ENCODE peak calls at places on chromosome 16, in eight cellular contexts. C is mucosa of descending colon, T is heart left ventricle, Y is psoas muscle, R is left ventricle myocardium inferior, H is stomach, B is lower lobe of right lung, W is heart right ventricle. V is an unnamed sample. For H3K4me1, the result is how much of the 10 kb centered on the place peaks cover.

GRCh38 chr16:50407351-50407750 is 38.6 kb upstream of the BRD7 start:
- DNase-seq in C (no peak), T (no peak), Y (no peak), R (no peak), H (no peak), B (no peak), W (no peak), V (no peak)

GRCh38 chr16:15857779-15858560 is 1.1 kb upstream of the MYH11 start:
- DNase-seq in C (peak), T (peak), Y (peak), R (peak), H (peak), B (no peak), W (peak), V (peak)

GRCh38 chr16:21283521-21284289 is 5.6 kb upstream of the CRYM start:
- DNase-seq in C (peak), T (peak), Y (peak), R (peak), H (peak), B (peak), W (peak), V (peak)

GRCh38 chr16:55572439-55572838 is 6.0 kb downstream of the CAPNS2 start:
- DNase-seq in C (no peak), T (no peak), Y (no peak), R (no peak), H (no peak), B (no peak), W (no peak), V (no peak)

GRCh38 chr16:28182183-28182582 is 29.6 kb downstream of the XPO6 start:
- DNase-seq in C (no peak), T (no peak), Y (no peak), R (no peak), H (no peak), B (no peak), W (no peak), V (no peak)

GRCh38 chr16:56789360-56789759 is 59.4 kb downstream of the NUP93 start:
- DNase-seq in C (peak), T (no peak), Y (no peak), R (no peak), H (peak), B (peak), W (peak), V (no peak)

GRCh38 chr16:50884066-50884860 is 142.4 kb downstream of the CYLD start:
- DNase-seq in C (peak), T (no peak), Y (no peak), R (no peak), H (no peak), B (no peak), W (no peak), V (no peak)

GRCh38 chr16:88361775-88362174 is 21.0 kb upstream of the ZNF469 start:
- DNase-seq in C (no peak), T (no peak), Y (no peak), R (no peak), H (no peak), B (no peak), W (no peak), V (no peak)

GRCh38 chr16:89395150-89396142 is 94.9 kb downstream of the ANKRD11 start:
- DNase-seq in C (peak), T (peak), Y (peak), R (peak), H (peak), B (peak), W (peak), V (peak)

GRCh38 chr16:52553322-52553721 is 6.4 kb upstream of the TOX3 start:
- DNase-seq in C (no peak), T (no peak), Y (no peak), R (no peak), H (no peak), B (no peak), W (no peak), V (no peak)

GRCh38 chr16:15966420-15967222 is 17.2 kb downstream of the ABCC1 start:
- DNase-seq in C (no peak), T (no peak), Y (peak), R (no peak), H (no peak), B (no peak), W (no peak), V (no peak)

GRCh38 chr16:69386596-69386995 is 789 bp upstream of the TERF2 start:
- DNase-seq in C (no peak), T (no peak), Y (no peak), R (no peak), H (no peak), B (no peak), W (no peak), V (no peak)

GRCh38 chr16:67928561-67929364 is 2.9 kb downstream of the CTRL start:
- DNase-seq in C (peak), T (peak), Y (peak), R (peak), H (peak), B (peak), W (peak), V (peak)

GRCh38 chr16:82715833-82716232 is 89.1 kb downstream of the CDH13 start:
- DNase-seq in C (no peak), T (peak), Y (peak), R (peak), H (no peak), B (no peak), W (peak), V (no peak)

GRCh38 chr16:21076186-21076883 is 74.3 kb downstream of the DNAH3 start:
- DNase-seq in C (no peak), T (no peak), Y (no peak), R (no peak), H (no peak), B (no peak), W (no peak), V (no peak)

GRCh38 chr16:55452996-55453395 is 26.0 kb upstream of the MMP2 start:
- DNase-seq in C (no peak), T (no peak), Y (no peak), R (no peak), H (no peak), B (no peak), W (no peak), V (no peak)

GRCh38 chr16:14179116-14179515 is 108.0 kb downstream of the MRTFB start:
- DNase-seq in C (no peak), T (no peak), Y (no peak), R (no peak), H (no peak), B (no peak), W (no peak), V (no peak)

GRCh38 chr16:68987734-68988457 is 117.6 kb upstream of the HAS3 start:
- DNase-seq in C (no peak), T (no peak), Y (no peak), R (no peak), H (no peak), B (no peak), W (no peak), V (no peak)

GRCh38 chr16:46817961-46818360 is 13.0 kb downstream of the C16orf87 start:
- DNase-seq in C (no peak), T (no peak), Y (no peak), R (no peak), H (no peak), B (no peak), W (no peak), V (no peak)

GRCh38 chr16:87464691-87465300 is 28.0 kb downstream of the ZCCHC14 start:
- DNase-seq in C (peak), T (peak), Y (peak), R (peak), H (peak), B (peak), W (peak), V (peak)

GRCh38 chr16:87661561-87661960 is 59.3 kb downstream of the JPH3 start:
- DNase-seq in C (peak), T (peak), Y (no peak), R (no peak), H (no peak), B (no peak), W (peak), V (no peak)

GRCh38 chr16:31745900-31746299 is 127.7 kb upstream of the ZNF267 start:
- DNase-seq in C (no peak), T (no peak), Y (no peak), R (no peak), H (no peak), B (no peak), W (no peak), V (no peak)

GRCh38 chr16:83441523-83441922 is 366.3 kb upstream of the HSBP1 start:
- DNase-seq in C (no peak), T (no peak), Y (no peak), R (no peak), H (no peak), B (no peak), W (no peak), V (no peak)

GRCh38 chr16:89119661-89120141 is 26.0 kb downstream of the ACSF3 start:
- DNase-seq in C (peak), T (peak), Y (peak), R (peak), H (no peak), B (peak), W (no peak), V (no peak)

GRCh38 chr16:77304883-77305282 is 105.7 kb downstream of the SYCE1L start:
- DNase-seq in C (no peak), T (no peak), Y (no peak), R (no peak), H (no peak), B (no peak), W (no peak), V (no peak)

GRCh38 chr16:71328151-71328550 is 30.4 kb upstream of the CALB2 start:
- DNase-seq in C (no peak), T (no peak), Y (no peak), R (no peak), H (no peak), B (no peak), W (no peak), V (no peak)

DNA sequence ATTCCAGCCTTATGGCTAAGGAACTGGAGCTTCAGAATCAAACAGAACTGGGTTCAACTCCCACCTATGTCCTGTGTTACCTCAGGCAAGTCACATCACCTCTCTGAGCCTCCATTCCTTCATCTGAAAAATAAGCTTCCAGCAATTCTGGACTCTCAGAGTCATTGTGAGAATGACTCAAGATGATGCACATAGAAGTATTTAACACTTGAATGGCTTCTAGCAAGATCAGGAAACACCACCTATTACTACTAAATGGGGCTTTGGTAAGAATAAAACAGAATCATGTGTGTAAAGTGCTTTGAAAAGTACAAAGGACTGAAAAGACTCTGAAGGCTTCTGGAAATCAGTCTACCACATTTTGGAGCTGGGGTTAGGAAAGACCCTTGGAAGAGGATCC is 30.8 kb upstream of the CALB2 start:
- DNase-seq in C (no peak), T (no peak), Y (no peak), R (no peak), H (no peak), B (no peak), W (no peak), V (no peak)
- H3K4me1 ChIP-seq in C (under half), T (under half), Y (under half), R (under half), H (under half), B (under half), W (under half), V (under half)

DNA sequence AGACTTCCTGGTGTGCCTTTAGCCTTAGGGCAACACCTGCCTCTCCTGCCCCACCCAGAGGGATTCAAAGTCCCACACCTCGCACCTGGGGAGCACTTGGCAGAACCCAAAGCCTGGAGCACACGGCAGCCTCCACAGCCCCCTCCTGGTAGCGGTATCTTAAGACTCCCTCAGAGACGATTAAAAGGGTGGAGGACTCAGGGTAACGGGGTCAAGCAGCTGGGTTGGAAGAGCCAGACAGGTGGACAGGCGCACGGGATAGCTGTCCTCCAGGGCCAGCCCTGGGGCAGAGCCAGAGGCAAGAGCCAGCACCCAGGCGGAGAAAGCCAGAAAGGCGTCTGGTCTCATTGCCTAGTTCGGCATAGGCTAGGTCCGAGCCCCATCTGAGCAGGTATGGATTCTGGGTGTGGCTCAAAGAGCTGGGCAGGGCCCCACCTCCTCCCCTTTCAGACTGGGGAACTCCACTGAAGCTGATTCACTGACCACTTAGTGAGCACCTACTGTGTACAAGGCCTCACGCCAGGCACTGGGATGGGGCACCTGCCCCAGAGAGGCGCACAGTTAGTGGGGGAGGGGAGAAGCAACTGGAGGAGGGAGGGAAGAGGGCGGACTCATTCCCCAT is 55.0 kb upstream of the MEAK7 start:
- DNase-seq in C (peak), T (no peak), Y (peak), R (no peak), H (no peak), B (no peak), W (no peak), V (no peak)
- H3K4me1 ChIP-seq in C (under half), T (under half), Y (under half), R (under half), H (under half), B (under half), W (under half), V (under half)

DNA sequence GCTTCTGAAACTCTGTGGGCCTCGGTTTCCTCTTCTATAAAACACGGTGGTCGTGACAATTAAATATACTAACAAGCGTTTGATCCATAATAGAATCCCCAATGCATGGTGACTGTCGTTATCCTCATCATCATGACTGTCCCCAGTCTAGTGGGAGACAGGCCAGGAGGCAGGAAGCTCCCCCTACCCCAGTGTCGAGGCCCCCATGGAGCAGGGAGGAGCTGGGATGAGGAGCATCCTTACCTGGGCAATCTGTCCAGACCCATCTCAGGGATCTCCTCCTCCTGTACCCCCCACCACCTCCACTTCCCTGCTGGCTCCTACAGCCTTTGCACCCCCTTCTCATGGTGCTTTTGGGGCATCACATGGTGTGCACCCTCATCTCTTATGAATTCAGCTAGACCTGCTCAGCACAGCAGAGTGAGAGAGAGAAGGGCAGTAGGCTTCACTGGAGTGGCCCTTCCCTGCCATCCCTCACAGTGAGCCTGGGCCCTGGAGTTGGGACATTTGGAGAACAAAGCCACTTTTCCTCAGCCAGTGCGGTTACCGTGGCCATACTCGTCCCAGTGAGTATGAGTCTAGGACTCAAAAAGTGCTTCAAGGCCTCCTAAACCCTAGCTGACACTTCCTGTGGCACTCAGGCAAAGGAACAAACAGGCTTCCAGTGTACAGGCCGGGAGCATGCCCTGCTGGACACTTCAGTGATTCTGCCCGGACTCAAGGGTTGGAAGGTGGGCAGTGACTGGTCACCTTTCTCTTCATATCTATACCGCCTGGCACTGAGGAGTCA is 148.6 kb downstream of the CLEC16A start:
- DNase-seq in C (no peak), T (no peak), Y (no peak), R (no peak), H (no peak), B (no peak), W (no peak), V (no peak)
- H3K4me1 ChIP-seq in C (under half), T (under half), Y (under half), R (under half), H (under half), B (under half), W (under half), V (under half)

GRCh38 chr16:81527477-81528178 is 83.0 kb downstream of the CMIP start:
- DNase-seq in C (no peak), T (no peak), Y (no peak), R (no peak), H (no peak), B (no peak), W (no peak), V (no peak)
- H3K4me1 ChIP-seq in C (under half), T (under half), Y (under half), R (under half), H (under half), B (under half), W (under half), V (under half)

GRCh38 chr16:19696961-19697360 is 21.1 kb downstream of the KNOP1 start:
- DNase-seq in C (peak), T (no peak), Y (no peak), R (no peak), H (no peak), B (no peak), W (no peak), V (no peak)
- H3K4me1 ChIP-seq in C (half or more), T (under half), Y (under half), R (half or more), H (half or more), B (under half), W (half or more), V (under half)

GRCh38 chr16:80263181-80263823 is 277.5 kb upstream of the DYNLRB2 start:
- DNase-seq in C (no peak), T (no peak), Y (no peak), R (no peak), H (no peak), B (no peak), W (no peak), V (no peak)

GRCh38 chr16:80260906-80261311 is 279.9 kb upstream of the DYNLRB2 start:
- DNase-seq in C (peak), T (no peak), Y (no peak), R (no peak), H (no peak), B (no peak), W (no peak), V (no peak)

GRCh38 chr16:80263848-80264694 is 276.7 kb upstream of the DYNLRB2 start:
- DNase-seq in C (no peak), T (no peak), Y (no peak), R (no peak), H (no peak), B (no peak), W (no peak), V (no peak)

DNA sequence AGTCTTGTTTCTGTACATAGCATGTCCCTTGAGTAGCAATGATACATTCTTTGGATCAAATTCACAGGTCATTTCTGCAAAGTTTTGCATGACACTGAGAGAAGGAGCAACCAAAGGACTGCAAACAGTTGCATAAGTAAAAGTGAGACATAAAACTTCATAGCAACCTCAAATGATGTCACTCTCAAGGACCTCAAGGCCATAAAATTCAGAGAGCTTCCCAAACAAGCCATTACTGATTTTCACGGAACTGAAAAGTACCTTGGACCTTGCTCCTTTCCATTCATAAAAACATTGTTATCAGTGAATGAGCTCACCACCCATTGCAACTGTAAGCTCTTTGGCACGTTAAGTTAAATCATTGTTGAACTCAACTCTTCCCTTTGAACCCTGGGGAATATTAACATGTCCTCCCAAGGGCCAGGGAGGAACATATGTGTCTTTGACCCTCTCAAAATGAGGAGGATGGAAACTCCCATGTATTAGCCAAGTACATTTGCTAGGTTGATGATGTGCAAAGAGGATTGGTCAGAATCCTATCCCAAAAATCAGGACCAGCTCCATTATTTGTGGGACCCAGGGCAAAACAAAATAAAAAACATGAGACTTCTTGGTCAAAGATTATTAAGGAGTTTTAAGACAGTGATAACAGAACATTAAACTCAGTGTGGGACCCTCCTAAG is 275.0 kb upstream of the DYNLRB2 start:
- DNase-seq in C (no peak), T (no peak), Y (no peak), R (no peak), H (no peak), B (no peak), W (no peak), V (no peak)
- H3K4me1 ChIP-seq in C (under half), T (under half), Y (under half), R (under half), H (under half), B (under half), W (under half), V (under half)

DNA sequence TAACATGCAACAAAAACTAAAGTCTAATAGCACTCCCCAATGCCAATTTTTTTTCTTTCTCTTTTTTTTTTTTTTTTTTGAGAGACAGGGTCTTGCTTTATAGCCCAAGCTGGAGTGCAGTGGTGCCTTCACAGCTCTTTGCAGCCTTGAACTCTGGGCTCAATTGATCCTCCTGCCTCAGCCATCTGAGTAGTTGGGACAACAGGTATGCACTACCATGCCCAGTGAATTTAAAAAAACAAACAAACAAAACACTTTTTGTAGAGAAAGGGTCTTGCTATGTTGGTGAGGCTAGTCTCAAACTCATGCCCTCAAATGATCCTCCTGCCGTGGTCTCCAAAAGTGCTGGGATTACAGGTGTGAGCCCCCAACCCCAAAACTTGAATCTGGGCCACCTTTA is 632.3 kb downstream of the WWOX start:
- DNase-seq in C (no peak), T (no peak), Y (no peak), R (no peak), H (no peak), B (no peak), W (no peak), V (no peak)
- H3K4me1 ChIP-seq in C (under half), T (under half), Y (under half), R (under half), H (under half), B (under half), W (under half), V (under half)

DNA sequence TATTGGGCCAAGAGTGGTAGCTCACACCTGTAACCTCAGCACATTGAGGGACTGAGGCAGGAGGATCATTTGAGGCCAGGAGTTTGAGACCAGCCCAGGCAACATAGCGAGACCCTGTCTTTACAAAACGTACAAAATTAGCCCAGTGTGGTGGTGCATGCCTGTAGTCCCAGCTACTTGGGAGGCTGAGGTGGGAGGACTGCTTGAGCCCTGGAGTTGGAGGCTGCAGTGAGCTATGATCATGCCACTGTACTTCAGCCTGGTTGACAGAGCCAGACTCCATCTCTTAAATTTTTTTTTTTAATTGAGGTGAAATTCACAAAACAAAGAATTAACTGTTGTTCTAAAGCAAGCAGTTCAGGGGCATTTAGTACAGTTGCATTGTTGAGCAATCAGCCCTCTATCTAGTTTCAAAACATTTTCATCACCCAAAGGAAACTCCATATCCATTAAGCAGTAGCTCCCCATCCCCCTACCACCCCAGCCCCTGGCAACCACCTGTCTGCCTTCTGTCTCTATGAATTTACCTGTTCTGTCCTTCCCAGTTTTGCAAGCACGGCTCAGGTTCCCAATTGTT is 15.6 kb downstream of the SNX29 start:
- DNase-seq in C (no peak), T (no peak), Y (no peak), R (no peak), H (no peak), B (no peak), W (no peak), V (no peak)
- H3K4me1 ChIP-seq in C (under half), T (under half), Y (under half), R (under half), H (under half), B (under half), W (under half), V (under half)